ENCODE peak calls at places on chromosome 5, in four cellular contexts. W is ascending aorta, G is upper lobe of left lung, L is DND-41. Y is an unnamed sample.

GRCh38 chr5:174599992-174600391 is 124.4 kb upstream of the MSX2 start:
- DNase-seq in G (peak), W (no peak), L (no peak), Y (no peak)

GRCh38 chr5:117982691-117983090 is 1005.7 kb downstream of the DTWD2 start:
- DNase-seq in W (no peak), G (no peak), L (no peak), Y (peak)

GRCh38 chr5:92904021-92904420 is 677.0 kb downstream of the NR2F1-AS1 start:
- DNase-seq in W (no peak), G (no peak), L (no peak), Y (no peak)

GRCh38 chr5:96816430-96816939 is 8.7 kb upstream of the ERAP1 start:
- DNase-seq in W (no peak), L (peak), G (peak), Y (no peak)

GRCh38 chr5:173161148-173161547 is 16.8 kb downstream of the BNIP1 start:
- DNase-seq in L (no peak), W (no peak), G (no peak), Y (no peak)

GRCh38 chr5:148984333-148984732 is 78.5 kb downstream of the SH3TC2 start:
- DNase-seq in G (no peak), L (no peak), W (no peak), Y (no peak)

GRCh38 chr5:62593331-62593730 is 14.7 kb downstream of the LRRC70 start:
- DNase-seq in W (no peak), G (no peak), L (no peak), Y (no peak)

GRCh38 chr5:170743876-170744212 is 39.7 kb upstream of the GABRP start:
- DNase-seq in L (no peak), W (no peak), G (no peak), Y (no peak)

GRCh38 chr5:73448072-73448432 is 525 bp downstream of the FOXD1 start:
- DNase-seq in G (no peak), W (no peak), L (no peak), Y (peak)

GRCh38 chr5:117743337-117743736 is 1168.7 kb upstream of the SEMA6A start:
- DNase-seq in G (no peak), L (no peak), W (no peak), Y (no peak)

GRCh38 chr5:134177197-134178171 is 734 bp upstream of the SKP1 start:
- DNase-seq in L (no peak), G (peak), W (no peak), Y (no peak)

GRCh38 chr5:103466494-103466893 is 96.1 kb downstream of the NUDT12 start:
- DNase-seq in G (no peak), W (no peak), L (no peak), Y (no peak)

GRCh38 chr5:113166285-113166684 is 189.7 kb downstream of the DCP2 start:
- DNase-seq in G (no peak), W (no peak), L (no peak), Y (no peak)

GRCh38 chr5:170751631-170752030 is 31.9 kb upstream of the GABRP start:
- DNase-seq in L (no peak), W (no peak), G (no peak), Y (no peak)

GRCh38 chr5:148653840-148654781 is at the start of gene HTR4:
- DNase-seq in G (no peak), L (no peak), W (no peak), Y (peak)

GRCh38 chr5:124790261-124790894 is 43.9 kb upstream of the ZNF608 start:
- DNase-seq in G (no peak), W (no peak), L (no peak), Y (no peak)

GRCh38 chr5:147452137-147452838 is 57.6 kb downstream of the DPYSL3 start:
- DNase-seq in W (no peak), L (no peak), G (no peak), Y (no peak)

GRCh38 chr5:59039296-59040006 is 456.6 kb downstream of the RAB3C start:
- DNase-seq in G (peak), L (peak), W (peak), Y (peak)

GRCh38 chr5:124621279-124621678 is 125.2 kb downstream of the ZNF608 start:
- DNase-seq in L (no peak), G (no peak), W (no peak), Y (no peak)

GRCh38 chr5:25006734-25007133 is 362.0 kb upstream of the CDH10 start:
- DNase-seq in W (no peak), L (no peak), G (no peak), Y (no peak)

GRCh38 chr5:163525096-163525495 is 19.7 kb downstream of the MAT2B start:
- DNase-seq in W (no peak), G (no peak), L (no peak), Y (no peak)

GRCh38 chr5:170483701-170484458 is 19.9 kb upstream of the KCNIP1 start:
- DNase-seq in W (no peak), L (no peak), G (peak), Y (no peak)

GRCh38 chr5:19519448-19519847 is 468.6 kb downstream of the CDH18 start:
- DNase-seq in L (no peak), G (no peak), W (no peak), Y (no peak)

GRCh38 chr5:73797142-73797530 is 171.1 kb downstream of the ARHGEF28 start:
- DNase-seq in L (no peak), G (no peak), W (no peak), Y (no peak)

GRCh38 chr5:65776707-65777141 is 54.7 kb downstream of the NLN start:
- DNase-seq in W (no peak), G (no peak), L (no peak), Y (no peak)

GRCh38 chr5:139985733-139986132 is 57.4 kb downstream of the NRG2 start:
- DNase-seq in L (no peak), G (no peak), W (no peak), Y (no peak)

GRCh38 chr5:93579561-93580386 is 1.2 kb downstream of the NR2F1-AS1 start:
- DNase-seq in W (no peak), G (no peak), L (no peak), Y (peak)

GRCh38 chr5:26940981-26941380 is 97.4 kb downstream of the CDH9 start:
- DNase-seq in W (no peak), L (no peak), G (no peak), Y (no peak)

GRCh38 chr5:147464211-147464610 is 45.7 kb downstream of the DPYSL3 start:
- DNase-seq in G (no peak), W (no peak), L (no peak), Y (no peak)

GRCh38 chr5:149062371-149063016 is 368 bp downstream of the SH3TC2 start:
- DNase-seq in G (peak), L (no peak), W (no peak), Y (peak)

GRCh38 chr5:75717082-75717922 is at the start of gene POC5:
- DNase-seq in W (peak), G (peak), L (peak), Y (peak)

GRCh38 chr5:37495210-37495609 is 116.1 kb downstream of the WDR70 start:
- DNase-seq in W (no peak), G (no peak), L (no peak), Y (no peak)

GRCh38 chr5:87020099-87020934 is 247.4 kb upstream of the RASA1 start:
- DNase-seq in W (peak), G (peak), L (peak), Y (peak)

GRCh38 chr5:140988036-140988997 is 22.0 kb downstream of the PCDHAC2 start:
- DNase-seq in L (no peak), W (no peak), G (peak), Y (no peak)

GRCh38 chr5:133368009-133368408 is 244.3 kb downstream of the FSTL4 start:
- DNase-seq in W (no peak), G (no peak), L (no peak), Y (no peak)

GRCh38 chr5:97801497-97801896 is 618.5 kb upstream of the RIOK2 start:
- DNase-seq in W (no peak), L (no peak), G (no peak), Y (no peak)

GRCh38 chr5:126280820-126281219 is 142.4 kb upstream of the GRAMD2B start:
- DNase-seq in L (no peak), G (no peak), W (no peak), Y (no peak)

GRCh38 chr5:30604648-30605262 is 588.7 kb upstream of the CDH6 start:
- DNase-seq in W (no peak), L (no peak), G (no peak), Y (no peak)